ENCODE peak calls at places on chromosomes 7 and 10, in ten cellular contexts. D is uterus, B is stomach, U is sigmoid colon, H is ovary, S is IMR-90, W is prostate gland, G is H1, Y is spleen, P is gastrocnemius medialis. L is an unnamed sample.

GRCh38 chr10:12637649-12638048 is 288.3 kb downstream of the CAMK1D start:
- DNase-seq in D (no peak), B (no peak), U (no peak), H (no peak), S (no peak), W (no peak), G (no peak), Y (no peak), P (no peak), L (no peak)

GRCh38 chr7:47561715-47562446 is 20.0 kb downstream of the TNS3 start:
- DNase-seq in D (no peak), B (no peak), U (no peak), H (no peak), S (no peak), W (no peak), G (no peak), Y (no peak), P (no peak), L (no peak)

GRCh38 chr10:24901686-24902399 is 50.6 kb downstream of the PRTFDC1 start:
- DNase-seq in D (peak), B (peak), U (no peak), H (peak), S (peak), W (no peak), G (no peak), Y (no peak), P (peak), L (no peak)

GRCh38 chr10:3761111-3761686 is 23.8 kb downstream of the KLF6 start:
- DNase-seq in D (no peak), B (no peak), U (no peak), H (no peak), S (peak), W (no peak), G (no peak), Y (no peak), P (no peak), L (no peak)

GRCh38 chr7:131581241-131582157 is 25.1 kb upstream of the PODXL start:
- DNase-seq in D (peak), B (peak), U (peak), H (no peak), S (no peak), W (no peak), G (no peak), Y (no peak), P (peak), L (no peak)

GRCh38 chr10:103066141-103067098 is 126.7 kb downstream of the NT5C2 start:
- DNase-seq in D (no peak), B (no peak), U (no peak), H (no peak), S (no peak), W (no peak), G (no peak), Y (no peak), P (no peak), L (peak)

GRCh38 chr10:96170212-96170611 is 40.1 kb downstream of the ZNF518A start:
- DNase-seq in D (no peak), B (no peak), U (no peak), H (no peak), S (no peak), W (no peak), G (no peak), Y (no peak), P (no peak), L (no peak)

GRCh38 chr10:62130948-62131347 is 137.7 kb downstream of the RTKN2 start:
- DNase-seq in D (no peak), B (no peak), U (no peak), H (no peak), S (peak), W (no peak), G (no peak), Y (no peak), P (no peak), L (no peak)

GRCh38 chr7:31890751-31891150 is 179.5 kb downstream of the PDE1C start:
- DNase-seq in D (no peak), B (no peak), U (no peak), H (no peak), S (no peak), W (no peak), G (no peak), Y (no peak), P (no peak), L (no peak)

GRCh38 chr10:129531195-129531968 is 64.3 kb downstream of the MGMT start:
- DNase-seq in D (no peak), B (no peak), U (no peak), H (no peak), S (peak), W (no peak), G (no peak), Y (no peak), P (no peak), L (no peak)

GRCh38 chr10:104333037-104333727 is 5.1 kb downstream of the ITPRIP start:
- DNase-seq in D (no peak), B (peak), U (peak), H (peak), S (no peak), W (no peak), G (no peak), Y (peak), P (no peak), L (peak)

GRCh38 chr7:140525741-140526140 is 46.4 kb upstream of the MKRN1 start:
- DNase-seq in D (no peak), B (no peak), U (no peak), H (no peak), S (no peak), W (no peak), G (no peak), Y (no peak), P (no peak), L (no peak)

GRCh38 chr7:99459087-99459486 is 6.9 kb downstream of the ATP5MF start:
- DNase-seq in D (no peak), B (no peak), U (no peak), H (no peak), S (no peak), W (no peak), G (no peak), Y (no peak), P (no peak), L (no peak)

GRCh38 chr10:69751216-69751615 is 50.5 kb upstream of the COL13A1 start:
- DNase-seq in D (no peak), B (no peak), U (no peak), H (no peak), S (no peak), W (no peak), G (no peak), Y (peak), P (no peak), L (no peak)

GRCh38 chr7:27375958-27376357 is 133.4 kb downstream of the EVX1 start:
- DNase-seq in D (peak), B (no peak), U (peak), H (no peak), S (no peak), W (no peak), G (no peak), Y (no peak), P (no peak), L (no peak)

GRCh38 chr10:27448926-27449325 is 55.2 kb upstream of the RAB18 start:
- DNase-seq in D (no peak), B (no peak), U (no peak), H (no peak), S (peak), W (no peak), G (peak), Y (no peak), P (no peak), L (no peak)

GRCh38 chr7:101927389-101928306 is 110.2 kb downstream of the CUX1 start:
- DNase-seq in D (no peak), B (no peak), U (peak), H (no peak), S (no peak), W (no peak), G (no peak), Y (peak), P (peak), L (no peak)

GRCh38 chr10:89633484-89633883 is 11.6 kb downstream of the PANK1 start:
- DNase-seq in D (no peak), B (no peak), U (no peak), H (no peak), S (peak), W (no peak), G (no peak), Y (no peak), P (peak), L (no peak)

GRCh38 chr10:117163061-117163953 is 25.2 kb upstream of the VAX1 start:
- DNase-seq in D (no peak), B (no peak), U (no peak), H (no peak), S (no peak), W (no peak), G (no peak), Y (no peak), P (no peak), L (no peak)

GRCh38 chr7:131302876-131303707 is 24.6 kb upstream of the MKLN1 start:
- DNase-seq in D (no peak), B (peak), U (no peak), H (no peak), S (peak), W (peak), G (peak), Y (no peak), P (peak), L (no peak)

GRCh38 chr7:30731619-30732018 is 20.3 kb upstream of the INMT start:
- DNase-seq in D (no peak), B (no peak), U (no peak), H (no peak), S (no peak), W (no peak), G (no peak), Y (no peak), P (no peak), L (no peak)

GRCh38 chr10:102579206-102579790 is 65.0 kb upstream of the TRIM8 start:
- DNase-seq in D (no peak), B (no peak), U (no peak), H (no peak), S (peak), W (no peak), G (no peak), Y (no peak), P (no peak), L (no peak)

GRCh38 chr10:116113721-116114501 is 159.1 kb downstream of the GFRA1 start:
- DNase-seq in D (no peak), B (no peak), U (no peak), H (no peak), S (peak), W (no peak), G (no peak), Y (no peak), P (no peak), L (peak)

GRCh38 chr7:93592588-93593266 is 18.2 kb upstream of the CALCR start:
- DNase-seq in D (no peak), B (no peak), U (no peak), H (no peak), S (no peak), W (no peak), G (no peak), Y (no peak), P (no peak), L (no peak)

GRCh38 chr7:10908600-10908999 is 65.1 kb upstream of the PHF14 start:
- DNase-seq in D (no peak), B (no peak), U (no peak), H (no peak), S (no peak), W (no peak), G (peak), Y (no peak), P (no peak), L (no peak)

GRCh38 chr7:138798836-138799235 is 840 bp upstream of the ATP6V0A4 start:
- DNase-seq in D (no peak), B (no peak), U (no peak), H (no peak), S (no peak), W (no peak), G (no peak), Y (peak), P (no peak), L (peak)

GRCh38 chr10:19302117-19302516 is 253.5 kb downstream of the MALRD1 start:
- DNase-seq in D (no peak), B (no peak), U (no peak), H (no peak), S (peak), W (no peak), G (no peak), Y (no peak), P (no peak), L (no peak)

GRCh38 chr7:149199234-149199990 is 4.1 kb downstream of the ZNF282 start:
- DNase-seq in D (no peak), B (no peak), U (peak), H (no peak), S (peak), W (no peak), G (no peak), Y (peak), P (no peak), L (no peak)

GRCh38 chr10:6148251-6148691 is 54.5 kb upstream of the PFKFB3 start:
- DNase-seq in D (no peak), B (no peak), U (no peak), H (no peak), S (no peak), W (no peak), G (no peak), Y (peak), P (peak), L (no peak)

GRCh38 chr7:71239517-71239916 is 107.6 kb downstream of the GALNT17 start:
- DNase-seq in D (no peak), B (no peak), U (no peak), H (peak), S (no peak), W (peak), G (no peak), Y (no peak), P (peak), L (no peak)

GRCh38 chr7:100826546-100827329 is 585 bp downstream of the EPHB4 start:
- DNase-seq in D (peak), B (no peak), U (no peak), H (peak), S (no peak), W (peak), G (no peak), Y (no peak), P (no peak), L (no peak)

GRCh38 chr7:100830396-100830795 is 3.1 kb upstream of the EPHB4 start:
- DNase-seq in D (no peak), B (no peak), U (no peak), H (no peak), S (no peak), W (no peak), G (no peak), Y (no peak), P (no peak), L (no peak)

GRCh38 chr7:100832281-100832633 is 4.9 kb upstream of the EPHB4 start:
- DNase-seq in D (no peak), B (no peak), U (no peak), H (no peak), S (no peak), W (no peak), G (no peak), Y (no peak), P (no peak), L (no peak)

GRCh38 chr7:100827330-100828226 is at the start of gene EPHB4:
- DNase-seq in D (peak), B (peak), U (peak), H (peak), S (peak), W (peak), G (no peak), Y (peak), P (no peak), L (peak)

DNA sequence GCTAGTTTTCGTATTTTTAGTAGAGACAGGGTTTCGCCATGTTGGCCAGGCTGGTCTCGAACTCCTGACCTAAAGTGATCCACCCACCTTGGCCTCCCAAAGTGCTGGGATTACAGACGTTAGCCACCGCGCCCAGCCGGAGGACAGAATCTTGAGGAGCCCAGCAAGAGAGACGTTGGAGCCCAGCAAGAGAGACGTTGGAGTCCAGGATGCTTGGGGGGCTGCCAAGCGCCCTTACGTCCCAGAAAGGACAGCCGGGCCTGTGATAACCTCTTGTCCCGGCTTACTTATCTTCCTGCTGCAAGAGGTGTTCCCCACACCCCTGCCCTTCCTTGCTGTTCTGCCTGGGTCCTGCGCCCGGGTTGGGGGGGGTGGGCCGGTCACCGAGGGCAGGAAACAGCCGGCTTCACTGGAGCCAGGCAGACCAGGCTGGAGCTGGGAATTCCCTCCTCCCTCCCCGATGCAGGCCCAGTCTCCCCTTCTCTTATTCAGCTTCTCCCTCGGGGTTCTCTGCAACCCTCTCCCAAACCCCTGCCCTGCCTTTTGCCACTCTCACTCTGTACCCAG is 1.9 kb upstream of the EPHB4 start:
- DNase-seq in D (peak), B (peak), U (no peak), H (peak), S (no peak), W (no peak), G (no peak), Y (peak), P (no peak), L (no peak)
- H3K4me3 ChIP-seq in D (no peak), B (no peak), U (no peak), H (no peak), S (no peak), W (no peak), G (no peak), Y (peak), P (no peak), L (no peak)

GRCh38 chr7:40761757-40762342 is 627.0 kb downstream of the SUGCT start:
- DNase-seq in D (no peak), B (no peak), U (no peak), H (no peak), S (peak), W (no peak), G (no peak), Y (no peak), P (no peak), L (no peak)
- TF ChIP-seq CTCF in D (peak), B (no peak), U (no peak), H (no peak), S (peak), W (peak), G (peak), Y (no peak), P (no peak), L (no peak)

GRCh38 chr10:11183000-11183399 is 165.3 kb downstream of the CELF2 start:
- DNase-seq in D (no peak), B (no peak), U (no peak), H (no peak), S (no peak), W (no peak), G (no peak), Y (no peak), P (no peak), L (no peak)
- TF ChIP-seq POLR2A in D (no peak), B (no peak), U (no peak), H (no peak), S (no peak), W (no peak), G (no peak), Y (no peak), P (no peak), L (no peak)

DNA sequence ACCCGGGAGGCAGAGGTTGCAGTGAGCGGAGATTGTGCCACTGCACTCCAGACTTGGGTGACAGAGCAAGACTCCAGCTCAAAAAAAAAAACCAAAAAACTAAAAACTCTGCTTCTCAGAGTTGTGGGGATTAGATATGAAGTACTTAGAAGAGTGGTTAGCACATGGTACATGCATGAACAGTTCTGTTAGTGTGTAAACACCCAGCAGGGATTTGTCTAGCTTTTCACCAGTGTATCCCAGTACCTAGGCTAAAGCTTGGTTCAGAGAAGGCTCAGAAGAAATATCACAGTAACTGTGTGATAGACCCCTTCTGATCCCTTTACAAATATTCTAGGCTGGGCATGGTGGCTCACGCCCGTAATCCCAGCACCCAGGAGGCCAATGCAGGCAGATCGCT is 9.5 kb downstream of the PPIA start:
- DNase-seq in D (no peak), B (no peak), U (no peak), H (no peak), S (no peak), W (no peak), G (no peak), Y (no peak), P (no peak), L (no peak)
- H3K4me3 ChIP-seq in D (no peak), B (no peak), U (no peak), H (no peak), S (no peak), W (no peak), G (no peak), Y (no peak), P (no peak), L (no peak)

DNA sequence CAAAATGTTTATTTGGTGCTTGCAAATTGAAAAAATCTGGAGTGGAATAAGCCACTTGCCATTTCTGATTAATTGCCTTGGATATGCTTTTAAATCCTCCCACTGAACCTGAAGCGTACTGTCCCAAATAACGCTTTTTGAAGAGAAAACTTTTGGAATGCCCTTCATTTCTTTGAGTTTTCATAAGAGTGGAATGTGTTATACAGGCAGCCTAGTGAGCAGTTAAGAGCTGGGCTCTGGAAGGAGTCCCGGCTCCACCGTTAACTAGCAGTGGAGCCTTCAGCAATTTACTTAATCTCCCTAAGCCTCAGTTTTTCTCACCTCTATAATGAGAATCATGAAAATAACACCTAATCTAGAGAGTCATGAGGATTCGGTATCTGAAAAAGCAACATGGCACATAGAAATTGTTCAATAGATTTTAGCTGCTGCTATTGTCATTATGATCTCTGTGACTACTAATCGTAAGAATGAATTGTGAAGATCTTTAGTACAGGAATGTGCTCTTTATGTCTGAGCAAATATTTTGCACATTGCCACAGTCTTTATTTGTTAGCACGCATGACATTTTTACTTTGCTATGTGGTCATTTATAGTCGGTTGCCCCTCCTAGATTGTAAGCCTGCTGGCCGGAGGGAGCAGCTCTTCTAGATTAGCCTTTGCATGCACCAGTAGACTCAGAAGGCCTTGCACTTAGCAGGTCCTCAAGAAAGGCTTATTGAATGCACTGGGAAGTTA is 59.3 kb downstream of the PLCE1 start:
- DNase-seq in D (no peak), B (no peak), U (no peak), H (no peak), S (no peak), W (no peak), G (no peak), Y (no peak), P (no peak), L (no peak)
- TF ChIP-seq CTCF in D (no peak), B (no peak), U (no peak), H (no peak), S (no peak), W (no peak), G (no peak), Y (no peak), P (no peak), L (no peak)

DNA sequence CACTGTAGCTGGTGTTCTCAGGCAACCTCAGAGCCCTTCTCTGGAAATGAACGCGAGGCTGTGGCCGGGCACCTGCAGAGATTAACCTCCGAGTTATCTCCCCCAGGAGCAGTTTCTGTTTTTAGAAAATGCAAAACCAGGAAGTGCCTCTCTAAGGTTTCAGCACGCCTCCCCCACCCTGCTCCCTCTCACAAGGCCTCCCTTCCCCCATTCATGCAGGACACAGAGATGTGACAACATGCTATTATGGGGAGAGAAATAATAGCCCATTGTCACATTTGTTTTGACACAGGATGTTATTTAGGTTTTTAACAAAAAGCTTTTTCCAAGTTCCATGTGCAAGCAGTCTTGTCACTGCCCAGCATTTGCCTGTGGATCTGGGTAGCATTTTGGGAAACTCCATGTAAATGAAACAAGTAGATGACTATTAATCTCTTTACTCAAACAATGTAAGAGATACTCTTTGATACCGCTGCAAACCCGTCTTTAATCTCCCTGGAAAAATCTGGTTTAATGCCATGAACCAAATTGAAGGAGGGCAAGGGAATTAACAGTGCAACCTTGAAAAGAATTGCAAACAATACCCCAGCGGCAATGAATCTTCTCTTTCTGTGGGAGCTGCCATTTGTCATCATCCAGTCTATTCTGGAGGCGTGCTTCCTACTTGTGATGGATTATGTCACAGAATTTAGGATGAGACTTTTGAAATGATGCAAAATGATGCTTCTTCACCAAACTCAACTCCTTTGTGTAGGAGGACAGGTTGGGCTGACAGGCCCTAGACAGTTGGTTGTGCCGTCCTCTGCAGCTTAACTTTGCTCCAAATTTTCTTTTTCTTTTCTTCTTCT is 86.5 kb upstream of the NMT2 start:
- DNase-seq in D (no peak), B (peak), U (no peak), H (no peak), S (no peak), W (no peak), G (no peak), Y (peak), P (no peak), L (no peak)
- TF ChIP-seq POLR2A in D (no peak), B (no peak), U (no peak), H (no peak), S (no peak), W (no peak), G (no peak), Y (no peak), P (no peak), L (no peak)

GRCh38 chr10:36349445-36350063 is 707.5 kb upstream of the FZD8 start:
- DNase-seq in D (no peak), B (no peak), U (no peak), H (no peak), S (peak), W (no peak), G (no peak), Y (no peak), P (no peak), L (no peak)
- H3K4me3 ChIP-seq in D (no peak), B (no peak), U (no peak), H (no peak), S (no peak), W (no peak), G (no peak), Y (no peak), P (no peak), L (no peak)